ENCODE peak calls at places on chromosomes 16 and 17, in ten cellular contexts. One of them, this sample, is unnamed.

GRCh38 chr17:49680314-49680713 is 2.4 kb upstream of the SPOP start:
- DNase-seq in GM12878: no peak
- DNase-seq in sigmoid colon: peak; percentile 55
- DNase-seq in H1: no peak
- DNase-seq in H54: no peak
- DNase-seq in IMR-90: no peak
- DNase-seq in A549: no peak
- DNase-seq in heart left ventricle: no peak
- DNase-seq in lower leg skin: peak; percentile 25
- DNase-seq in body of pancreas: no peak
- DNase-seq in this sample: no peak

GRCh38 chr17:7370853-7371252 is 10.0 kb upstream of the TNK1 start:
- DNase-seq in body of pancreas: no peak
- DNase-seq in A549: no peak
- DNase-seq in H1: no peak
- DNase-seq in heart left ventricle: no peak
- DNase-seq in IMR-90: no peak
- DNase-seq in GM12878: no peak
- DNase-seq in lower leg skin: no peak
- DNase-seq in sigmoid colon: no peak
- DNase-seq in H54: no peak
- DNase-seq in this sample: no peak

GRCh38 chr17:1313270-1314005 is 34.0 kb downstream of the TRARG1 start:
- DNase-seq in GM12878: no peak
- DNase-seq in A549: no peak
- DNase-seq in H1: no peak
- DNase-seq in heart left ventricle: no peak
- DNase-seq in sigmoid colon: no peak
- DNase-seq in lower leg skin: no peak
- DNase-seq in H54: no peak
- DNase-seq in body of pancreas: no peak
- DNase-seq in IMR-90: no peak
- DNase-seq in this sample: no peak

GRCh38 chr16:47713225-47713595 is 252.1 kb downstream of the PHKB start:
- DNase-seq in sigmoid colon: no peak
- DNase-seq in H54: no peak
- DNase-seq in IMR-90: peak; percentile 95
- DNase-seq in heart left ventricle: no peak
- DNase-seq in H1: no peak
- DNase-seq in body of pancreas: no peak
- DNase-seq in lower leg skin: no peak
- DNase-seq in GM12878: no peak
- DNase-seq in A549: no peak
- DNase-seq in this sample: no peak

GRCh38 chr16:88710556-88710955 is 4.3 kb downstream of the CTU2 start:
- DNase-seq in H54: no peak
- DNase-seq in lower leg skin: no peak
- DNase-seq in GM12878: no peak
- DNase-seq in body of pancreas: no peak
- DNase-seq in A549: no peak
- DNase-seq in heart left ventricle: no peak
- DNase-seq in sigmoid colon: no peak
- DNase-seq in H1: no peak
- DNase-seq in IMR-90: no peak
- DNase-seq in this sample: no peak

GRCh38 chr16:22141746-22142145 is 20.6 kb upstream of the SDR42E2 start:
- DNase-seq in body of pancreas: no peak
- DNase-seq in heart left ventricle: no peak
- DNase-seq in sigmoid colon: no peak
- DNase-seq in lower leg skin: no peak
- DNase-seq in H54: peak; percentile 48
- DNase-seq in GM12878: no peak
- DNase-seq in H1: no peak
- DNase-seq in IMR-90: peak; percentile 7
- DNase-seq in A549: peak; percentile 55
- DNase-seq in this sample: no peak

GRCh38 chr16:81818514-81819304 is 39.6 kb downstream of the PLCG2 start:
- DNase-seq in lower leg skin: no peak
- DNase-seq in H1: no peak
- DNase-seq in body of pancreas: no peak
- DNase-seq in heart left ventricle: no peak
- DNase-seq in sigmoid colon: no peak
- DNase-seq in A549: no peak
- DNase-seq in IMR-90: no peak
- DNase-seq in GM12878: no peak
- DNase-seq in H54: no peak
- DNase-seq in this sample: no peak

GRCh38 chr17:55706808-55707773 is 15.6 kb downstream of the TMEM100 start:
- DNase-seq in IMR-90: no peak
- DNase-seq in H54: no peak
- DNase-seq in A549: no peak
- DNase-seq in heart left ventricle: no peak
- DNase-seq in lower leg skin: no peak
- DNase-seq in H1: no peak
- DNase-seq in GM12878: no peak
- DNase-seq in body of pancreas: no peak
- DNase-seq in sigmoid colon: no peak
- DNase-seq in this sample: no peak

GRCh38 chr17:59513934-59514841 is 51.2 kb upstream of the DHX40 start:
- DNase-seq in H1: no peak
- DNase-seq in A549: peak; percentile 26
- DNase-seq in lower leg skin: peak; percentile 92
- DNase-seq in IMR-90: peak; percentile 45
- DNase-seq in H54: no peak
- DNase-seq in GM12878: no peak
- DNase-seq in body of pancreas: peak; percentile 84
- DNase-seq in sigmoid colon: peak; percentile 90
- DNase-seq in heart left ventricle: peak; percentile 76
- DNase-seq in this sample: peak; percentile 63

DNA sequence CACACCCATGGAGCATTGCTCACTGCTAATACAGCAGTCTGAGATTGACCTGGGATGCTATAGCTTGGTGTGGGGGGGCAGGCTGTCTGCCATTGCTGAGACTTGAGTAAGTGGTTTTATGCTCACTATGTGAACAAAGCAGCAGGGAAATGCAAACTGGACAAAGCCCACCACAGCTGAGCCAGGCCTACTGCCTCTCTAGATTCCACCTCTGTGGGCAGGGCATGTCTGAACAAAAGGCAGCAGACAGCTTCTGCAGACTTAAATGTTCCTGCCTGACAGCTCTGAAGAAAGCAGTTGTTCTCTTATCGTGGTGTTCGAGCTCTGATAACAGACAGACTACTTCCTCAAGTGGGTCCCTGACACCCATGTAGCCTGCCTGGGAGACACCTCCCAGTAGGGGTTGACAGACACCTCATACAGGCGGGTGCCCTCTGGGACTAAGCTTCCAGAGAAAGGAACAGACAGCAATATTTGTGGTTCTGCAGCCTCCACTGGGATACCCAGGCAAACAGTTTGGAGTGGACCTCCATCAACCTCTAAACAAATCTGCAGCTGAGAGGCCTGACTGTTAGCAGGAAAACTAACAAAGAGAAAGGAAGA is 2204.8 kb downstream of the TP53TG3F start:
- DNase-seq in H54: no peak
- DNase-seq in sigmoid colon: no peak
- DNase-seq in IMR-90: no peak
- DNase-seq in H1: no peak
- DNase-seq in body of pancreas: no peak
- DNase-seq in lower leg skin: peak; percentile 32
- DNase-seq in GM12878: no peak
- DNase-seq in heart left ventricle: no peak
- DNase-seq in A549: no peak
- DNase-seq in this sample: no peak
- TF ChIP-seq POLR2A in H54: no peak
- TF ChIP-seq POLR2A in sigmoid colon: no peak
- TF ChIP-seq POLR2A in IMR-90: no peak
- TF ChIP-seq POLR2A in H1: no peak
- TF ChIP-seq POLR2A in body of pancreas: no peak
- TF ChIP-seq POLR2A in lower leg skin: no peak
- TF ChIP-seq POLR2A in GM12878: no peak
- TF ChIP-seq POLR2A in heart left ventricle: no peak
- TF ChIP-seq POLR2A in A549: no peak
- TF ChIP-seq POLR2A in this sample: no peak

GRCh38 chr17:38430316-38430715 is 2.1 kb downstream of the ARHGAP23 start:
- DNase-seq in body of pancreas: no peak
- DNase-seq in A549: no peak
- DNase-seq in H1: no peak
- DNase-seq in lower leg skin: no peak
- DNase-seq in GM12878: no peak
- DNase-seq in IMR-90: peak; percentile 67
- DNase-seq in heart left ventricle: no peak
- DNase-seq in sigmoid colon: no peak
- DNase-seq in H54: no peak
- DNase-seq in this sample: no peak

GRCh38 chr17:38427160-38427949 is 909 bp upstream of the ARHGAP23 start:
- DNase-seq in GM12878: no peak
- DNase-seq in lower leg skin: no peak
- DNase-seq in A549: no peak
- DNase-seq in heart left ventricle: no peak
- DNase-seq in sigmoid colon: no peak
- DNase-seq in H1: no peak
- DNase-seq in H54: no peak
- DNase-seq in IMR-90: no peak
- DNase-seq in body of pancreas: no peak
- DNase-seq in this sample: no peak

GRCh38 chr17:38429476-38430100 is 1.3 kb downstream of the ARHGAP23 start:
- DNase-seq in IMR-90: no peak
- DNase-seq in heart left ventricle: no peak
- DNase-seq in body of pancreas: no peak
- DNase-seq in H1: no peak
- DNase-seq in sigmoid colon: no peak
- DNase-seq in H54: no peak
- DNase-seq in lower leg skin: no peak
- DNase-seq in A549: no peak
- DNase-seq in GM12878: no peak
- DNase-seq in this sample: no peak

GRCh38 chr17:38428150-38428642 is at the start of gene ARHGAP23:
- DNase-seq in H1: no peak
- DNase-seq in sigmoid colon: peak; percentile 89
- DNase-seq in lower leg skin: no peak
- DNase-seq in GM12878: no peak
- DNase-seq in IMR-90: peak; percentile 72
- DNase-seq in body of pancreas: peak; percentile 69
- DNase-seq in heart left ventricle: peak; percentile 82
- DNase-seq in A549: peak; percentile 60
- DNase-seq in H54: peak; percentile 83
- DNase-seq in this sample: peak; percentile 21

DNA sequence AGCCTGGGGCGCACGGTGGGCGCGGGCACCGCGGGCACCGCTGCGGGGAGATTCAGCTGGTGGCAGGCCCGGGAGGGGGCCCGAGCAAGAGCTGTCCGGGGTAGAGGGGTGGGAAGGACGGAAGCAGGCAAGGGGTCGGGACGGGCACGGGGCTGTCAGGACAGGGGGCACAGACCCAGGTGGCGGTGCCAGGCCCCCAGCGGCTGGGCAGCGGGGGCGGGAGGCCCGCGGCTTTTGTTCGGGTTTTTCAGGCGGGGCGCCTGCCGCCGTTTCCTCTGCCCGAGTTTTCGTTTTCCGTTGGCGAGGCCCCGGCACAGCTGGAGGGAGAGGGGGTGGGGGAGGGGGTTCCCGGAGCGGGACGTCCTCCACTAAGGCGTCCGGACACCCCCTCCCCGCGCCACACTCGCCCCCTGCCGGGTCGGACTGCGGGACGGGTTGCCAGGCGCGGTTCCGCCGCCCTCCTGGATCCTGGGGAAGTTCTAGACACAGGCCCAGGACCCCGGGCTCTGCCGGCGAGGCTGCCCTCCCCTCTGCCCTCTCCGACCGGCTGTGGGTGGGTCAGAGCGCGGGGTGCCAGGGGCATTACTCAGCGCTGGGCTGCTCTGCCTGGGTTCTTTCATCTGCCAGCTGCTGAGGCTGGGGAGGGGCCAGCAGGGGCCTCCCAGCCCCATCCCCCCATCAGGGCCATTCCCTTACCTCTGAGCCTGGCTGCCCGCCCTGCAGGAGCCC is 543 bp downstream of the ARHGAP23 start:
- DNase-seq in IMR-90: peak; percentile 46
- DNase-seq in H54: no peak
- DNase-seq in sigmoid colon: peak; percentile 83
- DNase-seq in lower leg skin: peak; percentile 90
- DNase-seq in heart left ventricle: peak; percentile 77
- DNase-seq in GM12878: no peak
- DNase-seq in H1: no peak
- DNase-seq in A549: peak; percentile 67
- DNase-seq in body of pancreas: peak; percentile 59
- DNase-seq in this sample: no peak
- TF ChIP-seq POLR2A in IMR-90: no peak
- TF ChIP-seq POLR2A in H54: peak; percentile 64
- TF ChIP-seq POLR2A in sigmoid colon: peak; percentile 52
- TF ChIP-seq POLR2A in lower leg skin: no peak
- TF ChIP-seq POLR2A in heart left ventricle: peak; percentile 55
- TF ChIP-seq POLR2A in GM12878: no peak
- TF ChIP-seq POLR2A in H1: no peak
- TF ChIP-seq POLR2A in A549: no peak
- TF ChIP-seq POLR2A in body of pancreas: no peak
- TF ChIP-seq POLR2A in this sample: peak; percentile 43

GRCh38 chr16:28211758-28212531 is at the start of gene XPO6:
- DNase-seq in GM12878: no peak
- DNase-seq in IMR-90: peak; percentile 89
- DNase-seq in H1: peak; percentile 82
- DNase-seq in A549: peak; percentile 69
- DNase-seq in H54: peak; percentile 84
- DNase-seq in body of pancreas: peak; percentile 97
- DNase-seq in lower leg skin: peak; percentile 99
- DNase-seq in heart left ventricle: peak; percentile 98
- DNase-seq in sigmoid colon: peak; percentile 97
- DNase-seq in this sample: peak; percentile 96
- TF ChIP-seq POLR2A in GM12878: peak; percentile 76
- TF ChIP-seq POLR2A in IMR-90: peak; percentile 72
- TF ChIP-seq POLR2A in H1: no peak
- TF ChIP-seq POLR2A in A549: peak; percentile 55
- TF ChIP-seq POLR2A in H54: peak; percentile 70
- TF ChIP-seq POLR2A in body of pancreas: peak; percentile 53
- TF ChIP-seq POLR2A in lower leg skin: peak; percentile 20
- TF ChIP-seq POLR2A in heart left ventricle: peak; percentile 60
- TF ChIP-seq POLR2A in sigmoid colon: no peak
- TF ChIP-seq POLR2A in this sample: peak; percentile 63

DNA sequence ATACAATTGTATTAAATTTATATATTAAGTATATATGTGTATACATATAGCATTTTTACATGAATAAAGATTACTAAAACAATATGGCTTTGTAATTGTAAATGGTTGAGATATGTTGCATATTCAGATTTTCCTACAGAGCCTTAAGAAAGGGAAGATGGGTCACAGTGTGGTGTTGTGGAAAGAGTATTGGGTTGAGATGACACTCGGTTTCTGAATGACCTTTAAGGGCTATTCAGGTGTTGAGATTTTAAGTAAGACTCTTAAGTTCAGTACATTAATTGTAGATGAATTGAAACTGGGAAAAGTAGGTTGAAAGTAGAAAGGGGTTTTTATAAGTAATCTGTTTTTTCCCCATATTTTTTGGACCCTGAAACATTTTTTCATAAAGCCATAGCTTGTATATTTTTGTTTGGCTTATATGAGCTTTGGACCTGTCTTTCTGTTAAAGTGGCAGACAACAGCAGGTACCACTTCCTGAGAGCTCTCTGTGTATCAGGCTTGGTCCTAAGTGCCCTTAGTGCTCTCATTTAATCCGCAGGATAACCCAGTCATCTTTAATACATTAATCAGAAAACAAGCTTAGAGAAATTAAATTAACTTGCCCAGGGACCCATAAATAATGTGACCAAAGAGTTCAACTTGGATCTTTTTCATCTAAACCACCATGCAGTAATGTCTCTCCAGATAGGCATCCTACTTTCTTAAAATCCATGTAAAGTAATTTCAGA is 48.5 kb upstream of the MRC2 start:
- DNase-seq in H1: no peak
- DNase-seq in body of pancreas: no peak
- DNase-seq in heart left ventricle: no peak
- DNase-seq in IMR-90: no peak
- DNase-seq in sigmoid colon: no peak
- DNase-seq in lower leg skin: no peak
- DNase-seq in A549: no peak
- DNase-seq in H54: no peak
- DNase-seq in GM12878: no peak
- DNase-seq in this sample: no peak
- TF ChIP-seq POLR2A in H1: no peak
- TF ChIP-seq POLR2A in body of pancreas: no peak
- TF ChIP-seq POLR2A in heart left ventricle: no peak
- TF ChIP-seq POLR2A in IMR-90: no peak
- TF ChIP-seq POLR2A in sigmoid colon: no peak
- TF ChIP-seq POLR2A in lower leg skin: no peak
- TF ChIP-seq POLR2A in A549: no peak
- TF ChIP-seq POLR2A in H54: no peak
- TF ChIP-seq POLR2A in GM12878: no peak
- TF ChIP-seq POLR2A in this sample: no peak